ENCODE peak calls at places on chromosomes 13 and 19, in eight cellular contexts. D, G, S, C, P, X, Q and B are unnamed samples. For H3K4me1, the result is how much of the 10 kb centered on the place peaks cover.

GRCh38 chr19:57566396-57567256 is 7.0 kb upstream of the ZNF550 start:
- DNase-seq in P (no peak), C (no peak), D (no peak), Q (no peak), S (no peak), G (peak), X (peak), B (no peak)

GRCh38 chr19:48139053-48139452 is 28.4 kb upstream of the PLA2G4C start:
- DNase-seq in Q (no peak), C (no peak), P (no peak), S (no peak), G (no peak), D (no peak), X (no peak), B (no peak)

GRCh38 chr13:110561335-110562033 is at the start of gene RAB20:
- DNase-seq in C (peak), X (peak), Q (peak), G (peak), S (peak), P (peak), D (peak), B (peak)

GRCh38 chr13:85142351-85142750 is 656.9 kb downstream of the SLITRK6 start:
- DNase-seq in G (no peak), P (no peak), Q (no peak), S (no peak), C (no peak), X (no peak), D (no peak), B (no peak)

GRCh38 chr13:98476106-98476505 is 100.8 kb downstream of the STK24 start:
- DNase-seq in D (no peak), G (peak), Q (no peak), S (no peak), C (no peak), X (no peak), P (peak), B (no peak)

GRCh38 chr13:31009166-31009565 is 76.7 kb downstream of the TEX26 start:
- DNase-seq in D (no peak), Q (no peak), X (no peak), G (no peak), S (no peak), P (no peak), C (no peak), B (no peak)

GRCh38 chr13:67769987-67770341 is 539.8 kb upstream of the PCDH9 start:
- DNase-seq in G (no peak), Q (no peak), D (no peak), S (no peak), X (no peak), C (no peak), P (no peak), B (no peak)

GRCh38 chr13:30032263-30032662 is 181.8 kb upstream of the UBL3 start:
- DNase-seq in X (no peak), Q (no peak), S (no peak), C (no peak), G (no peak), D (no peak), P (no peak), B (no peak)

GRCh38 chr19:19595171-19595701 is 23.3 kb downstream of the PBX4 start:
- DNase-seq in Q (peak), P (no peak), D (no peak), S (peak), G (no peak), X (no peak), C (no peak), B (no peak)

GRCh38 chr19:996051-996838 is 4.0 kb upstream of the GRIN3B start:
- DNase-seq in Q (no peak), X (no peak), C (peak), G (peak), D (no peak), S (peak), P (peak), B (peak)

GRCh38 chr19:46913198-46913851 is 52.5 kb downstream of the ARHGAP35 start:
- DNase-seq in X (no peak), D (no peak), G (no peak), Q (no peak), S (no peak), P (no peak), C (no peak), B (no peak)

GRCh38 chr19:13962738-13963602 is 10.7 kb downstream of the DCAF15 start:
- DNase-seq in P (no peak), C (no peak), S (no peak), D (peak), G (no peak), Q (no peak), X (no peak), B (no peak)

GRCh38 chr19:47663911-47664771 is 49.1 kb upstream of the EHD2 start:
- DNase-seq in X (no peak), S (peak), P (no peak), D (peak), C (peak), G (no peak), Q (peak), B (no peak)

GRCh38 chr19:45643024-45643926 is 4.1 kb upstream of the EML2 start:
- DNase-seq in X (peak), Q (peak), P (peak), C (peak), S (peak), G (peak), D (peak), B (peak)

GRCh38 chr19:29529646-29530548 is 4.1 kb downstream of the VSTM2B start:
- DNase-seq in D (no peak), X (no peak), P (no peak), G (peak), S (no peak), C (no peak), Q (peak), B (no peak)

GRCh38 chr19:46068345-46069258 is 27.8 kb upstream of the IGFL4 start:
- DNase-seq in G (no peak), S (no peak), P (no peak), Q (no peak), C (no peak), D (no peak), X (peak), B (no peak)

GRCh38 chr13:112331675-112332074 is 44.5 kb upstream of the SPACA7 start:
- DNase-seq in Q (no peak), G (peak), P (no peak), C (no peak), X (no peak), S (no peak), D (no peak), B (no peak)

GRCh38 chr19:2044709-2045500 is 6.1 kb downstream of the MKNK2 start:
- DNase-seq in C (no peak), X (no peak), P (no peak), S (no peak), D (peak), G (no peak), Q (no peak), B (no peak)

GRCh38 chr19:48135411-48135810 is 24.8 kb upstream of the PLA2G4C start:
- DNase-seq in G (no peak), X (no peak), P (no peak), D (no peak), Q (no peak), C (no peak), S (no peak), B (no peak)

GRCh38 chr13:101416181-101417042 is at the start of gene NALCN:
- DNase-seq in P (no peak), Q (no peak), S (no peak), G (peak), X (no peak), C (no peak), D (no peak), B (no peak)

GRCh38 chr19:53037101-53038097 is 7.1 kb upstream of the ERVV-2 start:
- DNase-seq in C (no peak), X (no peak), D (no peak), S (no peak), Q (peak), G (peak), P (no peak), B (no peak)

GRCh38 chr13:28425796-28426195 is 69.1 kb downstream of the FLT1 start:
- DNase-seq in G (no peak), D (no peak), C (no peak), S (no peak), P (no peak), X (no peak), Q (no peak), B (no peak)

GRCh38 chr13:111437856-111438547 is 117.6 kb downstream of the TEX29 start:
- DNase-seq in Q (no peak), X (no peak), C (no peak), P (no peak), S (no peak), G (no peak), D (no peak), B (no peak)

GRCh38 chr13:51838235-51838846 is 6.6 kb downstream of the TMEM272 start:
- DNase-seq in Q (no peak), P (no peak), S (no peak), C (no peak), X (no peak), D (no peak), G (no peak), B (no peak)

GRCh38 chr19:1690570-1691307 is 38.3 kb upstream of the TCF3 start:
- DNase-seq in G (peak), D (no peak), Q (peak), S (peak), P (peak), C (no peak), X (no peak), B (peak)

GRCh38 chr13:113491982-113492381 is 1.5 kb upstream of the DCUN1D2 start:
- DNase-seq in D (no peak), P (no peak), S (no peak), X (no peak), G (no peak), Q (no peak), C (no peak), B (no peak)

GRCh38 chr13:113491418-113491883 is 940 bp upstream of the DCUN1D2 start:
- DNase-seq in S (peak), Q (no peak), G (peak), C (no peak), X (no peak), P (no peak), D (peak), B (no peak)

GRCh38 chr13:113493315-113493951 is 2.9 kb upstream of the DCUN1D2 start:
- DNase-seq in Q (no peak), X (peak), G (no peak), D (no peak), P (no peak), C (no peak), S (no peak), B (no peak)

GRCh38 chr13:113497217-113497616 is 6.7 kb upstream of the DCUN1D2 start:
- DNase-seq in Q (no peak), P (no peak), X (no peak), D (no peak), G (peak), C (no peak), S (no peak), B (no peak)

DNA sequence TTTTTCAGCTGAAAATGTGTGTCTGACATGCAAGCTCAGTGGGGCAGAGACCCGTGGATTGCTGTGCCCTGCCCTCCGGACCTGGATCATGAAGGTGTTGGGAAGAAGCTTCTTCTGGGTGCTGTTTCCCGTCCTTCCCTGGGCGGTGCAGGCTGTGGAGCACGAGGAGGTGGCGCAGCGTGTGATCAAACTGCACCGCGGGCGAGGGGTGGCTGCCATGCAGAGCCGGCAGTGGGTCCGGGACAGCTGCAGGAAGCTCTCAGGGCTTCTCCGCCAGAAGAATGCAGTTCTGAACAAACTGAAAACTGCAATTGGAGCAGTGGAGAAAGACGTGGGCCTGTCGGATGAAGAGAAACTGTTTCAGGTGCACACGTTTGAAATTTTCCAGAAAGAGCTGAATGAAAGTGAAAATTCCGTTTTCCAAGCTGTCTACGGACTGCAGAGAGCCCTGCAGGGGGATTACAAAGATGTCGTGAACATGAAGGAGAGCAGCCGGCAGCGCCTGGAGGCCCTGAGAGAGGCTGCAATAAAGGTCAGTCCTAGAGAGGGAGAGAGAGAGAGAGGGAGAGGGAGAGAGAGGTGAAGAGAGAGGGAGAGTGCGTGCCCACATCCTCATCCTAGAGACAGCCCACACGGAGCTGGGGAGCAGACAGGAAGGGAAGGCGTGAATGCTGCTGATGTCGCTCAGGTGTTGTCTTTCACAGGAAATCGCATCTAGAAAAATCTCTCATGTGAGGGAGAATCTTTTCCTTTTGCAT is 5.2 kb upstream of the DCUN1D2 start:
- DNase-seq in G (peak), S (no peak), X (no peak), D (no peak), Q (no peak), P (no peak), C (no peak), B (no peak)
- H3K4me1 ChIP-seq in G (under half), S (under half), X (under half), D (under half), Q (under half), P (under half), C (under half), B (under half)

GRCh38 chr13:62931901-62932883 is 1516.5 kb upstream of the PCDH20 start:
- DNase-seq in S (no peak), X (no peak), Q (no peak), G (no peak), P (no peak), C (no peak), D (no peak), B (no peak)
- H3K27ac ChIP-seq in S (no peak), X (no peak), Q (no peak), G (no peak), P (no peak), C (no peak), D (no peak), B (no peak)

GRCh38 chr19:35017507-35017906 is 12.8 kb upstream of the SCN1B start:
- DNase-seq in D (no peak), P (no peak), X (no peak), G (no peak), S (no peak), C (no peak), Q (no peak), B (no peak)

GRCh38 chr19:35018379-35018778 is 11.9 kb upstream of the SCN1B start:
- DNase-seq in X (no peak), C (no peak), D (no peak), P (no peak), S (no peak), Q (no peak), G (no peak), B (no peak)

GRCh38 chr19:35013047-35013819 is 13.1 kb downstream of the GRAMD1A start:
- DNase-seq in G (peak), P (peak), S (peak), C (peak), X (no peak), D (peak), Q (peak), B (peak)

GRCh38 chr19:35013820-35014754 is 14.0 kb downstream of the GRAMD1A start:
- DNase-seq in D (no peak), S (no peak), G (no peak), Q (no peak), P (peak), C (peak), X (no peak), B (peak)

DNA sequence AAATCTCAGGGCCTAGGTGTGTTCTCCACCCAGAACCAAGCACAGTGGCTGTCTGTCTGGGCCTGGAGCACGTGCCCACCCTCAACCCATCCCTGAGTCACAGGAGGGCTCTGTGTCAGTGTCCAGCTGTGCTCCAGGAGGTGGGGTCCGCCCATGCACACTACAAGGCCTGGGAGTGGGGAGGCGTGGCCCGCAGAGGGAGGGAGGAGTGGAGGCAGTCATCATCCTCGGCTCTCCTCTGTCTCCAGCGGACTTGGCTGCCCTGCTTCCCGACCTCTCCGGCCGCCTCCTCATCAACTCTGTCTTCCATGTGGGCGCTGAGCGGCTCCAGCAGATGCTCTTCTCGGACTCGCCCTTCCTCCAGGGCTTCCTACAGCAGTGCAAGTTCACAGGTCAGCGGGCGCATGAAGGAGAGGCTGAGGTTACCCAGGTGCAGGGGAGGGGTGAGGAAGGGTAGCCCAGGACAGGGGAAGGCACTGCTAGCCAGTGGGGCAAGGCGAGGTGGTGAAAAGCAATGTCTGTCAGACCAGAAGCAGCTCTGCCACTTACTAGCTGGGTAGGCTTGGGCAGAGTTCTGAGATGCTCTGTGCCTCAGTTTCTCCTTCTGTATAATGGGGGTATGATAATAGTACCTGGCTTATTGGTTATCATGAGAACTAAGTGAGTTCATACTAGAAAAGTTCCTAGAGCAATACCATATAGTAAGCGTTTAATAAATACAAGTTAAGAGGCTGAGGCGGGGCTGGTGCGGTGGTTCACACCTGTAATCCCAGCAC is 14.5 kb upstream of the SCN1B start:
- DNase-seq in X (no peak), Q (no peak), D (peak), C (no peak), P (no peak), G (no peak), S (no peak), B (peak)
- H3K4me1 ChIP-seq in X (under half), Q (under half), D (under half), C (under half), P (half or more), G (under half), S (under half), B (half or more)

GRCh38 chr19:4369109-4369887 is 25.9 kb downstream of the MPND start:
- DNase-seq in D (peak), Q (peak), S (peak), G (peak), C (peak), X (no peak), P (peak), B (peak)

GRCh38 chr19:4368128-4368820 is 24.9 kb downstream of the MPND start:
- DNase-seq in D (peak), Q (no peak), X (no peak), S (no peak), P (no peak), G (no peak), C (peak), B (no peak)

GRCh38 chr19:4371209-4371897 is 28.0 kb downstream of the MPND start:
- DNase-seq in P (no peak), D (no peak), X (no peak), G (no peak), C (no peak), S (no peak), Q (no peak), B (no peak)

GRCh38 chr19:4370418-4371041 is 27.2 kb downstream of the MPND start:
- DNase-seq in C (no peak), P (no peak), S (no peak), D (no peak), Q (no peak), G (no peak), X (no peak), B (no peak)

GRCh38 chr19:4369888-4370260 is 26.5 kb downstream of the MPND start:
- DNase-seq in Q (peak), D (no peak), C (peak), S (peak), X (no peak), G (peak), P (peak), B (peak)
- H3K27ac ChIP-seq in Q (peak), D (peak), C (peak), S (peak), X (peak), G (peak), P (peak), B (peak)

DNA sequence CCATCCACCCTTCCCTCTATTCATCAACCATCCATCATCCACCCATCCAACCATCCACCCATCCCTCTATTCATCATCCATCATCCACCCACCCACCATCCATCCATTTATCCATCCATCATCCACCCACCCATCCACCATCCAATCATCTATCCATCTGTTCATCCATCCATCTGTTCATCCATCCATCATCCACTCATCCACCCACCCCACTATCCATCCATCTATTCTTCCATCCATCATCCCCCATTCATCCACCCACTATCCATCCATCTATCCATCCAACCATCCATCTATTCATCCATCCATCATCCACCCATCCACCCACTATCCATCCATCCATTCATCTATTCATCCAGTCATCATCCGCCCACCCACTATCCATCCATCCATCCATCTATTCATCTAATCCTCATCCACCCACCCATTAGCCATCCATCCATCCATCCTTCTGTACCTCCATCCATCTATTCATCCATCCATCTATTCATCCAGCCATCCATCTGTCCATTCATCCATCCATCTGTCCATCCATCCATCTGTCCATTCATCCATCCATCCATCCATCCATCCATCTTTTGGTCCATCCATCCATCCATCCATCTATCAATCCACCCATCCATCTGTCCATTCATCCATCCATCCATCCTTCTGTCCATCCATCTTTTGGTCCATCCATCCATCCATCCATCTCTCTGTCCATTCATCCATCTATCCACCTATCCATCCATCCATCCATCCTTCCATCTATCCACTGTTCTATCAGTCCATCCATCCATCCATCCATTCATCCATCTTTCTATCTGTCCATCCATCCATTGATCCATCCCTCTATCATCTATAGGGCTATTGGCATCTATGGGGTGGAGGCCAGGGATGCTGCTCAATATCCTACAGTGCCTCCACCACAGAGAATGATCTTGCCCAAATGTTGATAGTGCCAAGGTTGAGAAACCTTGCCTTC is 47.5 kb downstream of the CPAMD8 start:
- DNase-seq in S (no peak), G (no peak), C (no peak), X (no peak), P (no peak), Q (no peak), D (no peak), B (no peak)
- H3K4me1 ChIP-seq in S (under half), G (under half), C (under half), X (under half), P (under half), Q (under half), D (under half), B (under half)

GRCh38 chr19:41934849-41935374 is 6.7 kb upstream of the ERFL start:
- DNase-seq in Q (peak), C (peak), G (peak), X (peak), D (peak), S (peak), P (peak), B (peak)
- H3K27ac ChIP-seq in Q (no peak), C (no peak), G (no peak), X (no peak), D (no peak), S (no peak), P (no peak), B (no peak)

GRCh38 chr13:77767413-77767812 is 69.9 kb downstream of the SLAIN1 start:
- DNase-seq in X (no peak), C (no peak), D (no peak), S (no peak), P (no peak), G (no peak), Q (no peak), B (no peak)
- H3K4me1 ChIP-seq in X (under half), C (under half), D (under half), S (under half), P (under half), G (under half), Q (under half), B (under half)